ENCODE peak calls at places on chromosomes 7 and 10, in seven cellular contexts. One of them, this sample, is unnamed.

GRCh38 chr7:31906479-31907171 is 163.6 kb downstream of the PDE1C start:
- DNase-seq in lung microvascular endothelial cell: no peak
- DNase-seq in transverse colon: no peak
- DNase-seq in progenitor cell of endocrine pancreas: no peak
- DNase-seq in EL: no peak
- DNase-seq in sigmoid colon: no peak
- DNase-seq in RPMI8226: no peak
- DNase-seq in this sample: peak

GRCh38 chr10:33126742-33127141 is 168.7 kb upstream of the ITGB1 start:
- DNase-seq in sigmoid colon: no peak
- DNase-seq in RPMI8226: no peak
- DNase-seq in transverse colon: no peak
- DNase-seq in progenitor cell of endocrine pancreas: no peak
- DNase-seq in EL: no peak
- DNase-seq in lung microvascular endothelial cell: no peak
- DNase-seq in this sample: no peak

GRCh38 chr10:42988069-42988468 is 88.8 kb upstream of the RET start:
- DNase-seq in RPMI8226: no peak
- DNase-seq in sigmoid colon: peak
- DNase-seq in progenitor cell of endocrine pancreas: peak
- DNase-seq in EL: no peak
- DNase-seq in transverse colon: no peak
- DNase-seq in lung microvascular endothelial cell: no peak
- DNase-seq in this sample: no peak

GRCh38 chr10:119412831-119413737 is 129.4 kb downstream of the RGS10 start:
- DNase-seq in EL: peak
- DNase-seq in sigmoid colon: no peak
- DNase-seq in progenitor cell of endocrine pancreas: no peak
- DNase-seq in RPMI8226: no peak
- DNase-seq in lung microvascular endothelial cell: no peak
- DNase-seq in transverse colon: no peak
- DNase-seq in this sample: peak

GRCh38 chr7:136956671-136957070 is 88.2 kb downstream of the CHRM2 start:
- DNase-seq in sigmoid colon: no peak
- DNase-seq in lung microvascular endothelial cell: peak
- DNase-seq in transverse colon: no peak
- DNase-seq in RPMI8226: no peak
- DNase-seq in progenitor cell of endocrine pancreas: no peak
- DNase-seq in EL: no peak
- DNase-seq in this sample: no peak

GRCh38 chr10:84290235-84290634 is 38.2 kb upstream of the CCSER2 start:
- DNase-seq in sigmoid colon: no peak
- DNase-seq in RPMI8226: no peak
- DNase-seq in lung microvascular endothelial cell: no peak
- DNase-seq in EL: no peak
- DNase-seq in transverse colon: no peak
- DNase-seq in progenitor cell of endocrine pancreas: no peak
- DNase-seq in this sample: no peak

GRCh38 chr7:44327981-44328380 is 2.6 kb upstream of the CAMK2B start:
- DNase-seq in EL: no peak
- DNase-seq in RPMI8226: peak
- DNase-seq in transverse colon: no peak
- DNase-seq in lung microvascular endothelial cell: no peak
- DNase-seq in progenitor cell of endocrine pancreas: no peak
- DNase-seq in sigmoid colon: no peak
- DNase-seq in this sample: no peak

GRCh38 chr7:668139-668871 is 58.2 kb upstream of the DNAAF5 start:
- DNase-seq in progenitor cell of endocrine pancreas: no peak
- DNase-seq in transverse colon: peak
- DNase-seq in EL: peak
- DNase-seq in RPMI8226: no peak
- DNase-seq in lung microvascular endothelial cell: peak
- DNase-seq in sigmoid colon: peak
- DNase-seq in this sample: no peak

GRCh38 chr7:70738080-70738479 is 393.9 kb upstream of the GALNT17 start:
- DNase-seq in sigmoid colon: no peak
- DNase-seq in RPMI8226: no peak
- DNase-seq in EL: peak
- DNase-seq in progenitor cell of endocrine pancreas: no peak
- DNase-seq in transverse colon: peak
- DNase-seq in lung microvascular endothelial cell: no peak
- DNase-seq in this sample: no peak

GRCh38 chr7:16615234-16615633 is 30.3 kb downstream of the ANKMY2 start:
- DNase-seq in lung microvascular endothelial cell: no peak
- DNase-seq in sigmoid colon: no peak
- DNase-seq in progenitor cell of endocrine pancreas: no peak
- DNase-seq in transverse colon: no peak
- DNase-seq in EL: no peak
- DNase-seq in RPMI8226: no peak
- DNase-seq in this sample: no peak

GRCh38 chr7:44964831-44965440 is 13.9 kb downstream of the MYO1G start:
- DNase-seq in lung microvascular endothelial cell: no peak
- DNase-seq in transverse colon: no peak
- DNase-seq in progenitor cell of endocrine pancreas: no peak
- DNase-seq in EL: no peak
- DNase-seq in RPMI8226: no peak
- DNase-seq in sigmoid colon: peak
- DNase-seq in this sample: no peak

GRCh38 chr7:69732203-69732602 is 133.9 kb downstream of the AUTS2 start:
- DNase-seq in RPMI8226: no peak
- DNase-seq in sigmoid colon: no peak
- DNase-seq in EL: no peak
- DNase-seq in progenitor cell of endocrine pancreas: no peak
- DNase-seq in transverse colon: peak
- DNase-seq in lung microvascular endothelial cell: no peak
- DNase-seq in this sample: no peak

GRCh38 chr10:102118867-102119266 is 1.3 kb downstream of the LDB1 start:
- DNase-seq in transverse colon: peak
- DNase-seq in sigmoid colon: peak
- DNase-seq in RPMI8226: no peak
- DNase-seq in EL: peak
- DNase-seq in lung microvascular endothelial cell: peak
- DNase-seq in progenitor cell of endocrine pancreas: no peak
- DNase-seq in this sample: no peak

GRCh38 chr10:42476101-42476500 is 162.3 kb downstream of the ZNF33B start:
- DNase-seq in RPMI8226: no peak
- DNase-seq in lung microvascular endothelial cell: no peak
- DNase-seq in sigmoid colon: no peak
- DNase-seq in transverse colon: no peak
- DNase-seq in progenitor cell of endocrine pancreas: no peak
- DNase-seq in EL: no peak
- DNase-seq in this sample: no peak

GRCh38 chr10:58335306-58336005 is 650 bp downstream of the UBE2D1 start:
- DNase-seq in progenitor cell of endocrine pancreas: peak
- DNase-seq in RPMI8226: peak
- DNase-seq in transverse colon: peak
- DNase-seq in lung microvascular endothelial cell: peak
- DNase-seq in sigmoid colon: peak
- DNase-seq in EL: peak
- DNase-seq in this sample: peak

GRCh38 chr10:45421231-45422097 is 47.4 kb downstream of the ALOX5 start:
- DNase-seq in transverse colon: peak
- DNase-seq in progenitor cell of endocrine pancreas: no peak
- DNase-seq in sigmoid colon: peak
- DNase-seq in lung microvascular endothelial cell: no peak
- DNase-seq in RPMI8226: peak
- DNase-seq in EL: no peak
- DNase-seq in this sample: no peak